ENCODE peak calls at places on chromosomes 4 and X, in four cellular contexts. X is breast epithelium, A is adrenal gland, B is IMR-90. C is an unnamed sample.
A peak's percentile ranks its signal among the peaks of the same experiment; 100 is the strongest.

GRCh38 chrX:78650906-78651437 is 8.2 kb downstream of the RTL3 start:
- DNase-seq in B (peak; percentile 73), A (no peak), X (no peak), C (no peak)

GRCh38 chr4:187618701-187619278 is 376.8 kb upstream of the ZFP42 start:
- DNase-seq in X (no peak), B (peak; percentile 86), A (no peak), C (no peak)

GRCh38 chr4:15262396-15262795 is 165.4 kb upstream of the C1QTNF7 start:
- DNase-seq in B (no peak), A (no peak), X (no peak), C (no peak)

GRCh38 chrX:30504309-30504708 is 73.3 kb downstream of the TASL start:
- DNase-seq in X (no peak), A (no peak), B (peak; percentile 41), C (no peak)

GRCh38 chrX:151363316-151363715 is 33.7 kb upstream of the VMA21 start:
- DNase-seq in B (no peak), A (no peak), X (no peak), C (no peak)

GRCh38 chr4:8765084-8765483 is 106.6 kb downstream of the HMX1 start:
- DNase-seq in X (no peak), B (no peak), A (no peak), C (no peak)

GRCh38 chr4:99301376-99302164 is 10.8 kb upstream of the ADH1A start:
- DNase-seq in X (no peak), A (no peak), B (peak; percentile 32), C (no peak)

GRCh38 chr4:102527695-102528094 is 26.5 kb downstream of the NFKB1 start:
- DNase-seq in B (no peak), X (no peak), A (no peak), C (no peak)

GRCh38 chr4:128855656-128856055 is 46.2 kb downstream of the JADE1 start:
- DNase-seq in X (no peak), B (no peak), A (no peak), C (no peak)

GRCh38 chr4:40630335-40631021 is 814 bp upstream of the RBM47 start:
- DNase-seq in X (peak; percentile 58), B (no peak), A (peak; percentile 72), C (no peak)

GRCh38 chr4:109075617-109076016 is 226.8 kb downstream of the COL25A1 start:
- DNase-seq in A (no peak), X (no peak), B (no peak), C (no peak)

GRCh38 chrX:106999002-106999975 is 723 bp downstream of the MORC4 start:
- DNase-seq in X (peak; percentile 28), A (peak; percentile 60), B (peak; percentile 49), C (no peak)

GRCh38 chrX:12721042-12721441 is 70.2 kb upstream of the PRPS2 start:
- DNase-seq in B (no peak), X (no peak), A (no peak), C (no peak)

GRCh38 chr4:12179264-12179616 is 750.5 kb upstream of the HS3ST1 start:
- DNase-seq in A (no peak), X (no peak), B (no peak), C (no peak)
- H3K4me3 ChIP-seq in A (no peak overlapping the region), X (no peak overlapping the region), B (no peak overlapping the region), C (no peak overlapping the region)

GRCh38 chrX:153637121-153638040 is 9.6 kb upstream of the DUSP9 start:
- DNase-seq in B (no peak), X (no peak), A (no peak), C (no peak)

GRCh38 chrX:153634832-153635231 is 12.2 kb upstream of the DUSP9 start:
- DNase-seq in B (no peak), X (no peak), A (no peak), C (no peak)

GRCh38 chrX:153635388-153635787 is 11.6 kb upstream of the DUSP9 start:
- DNase-seq in A (no peak), B (no peak), X (no peak), C (no peak)

GRCh38 chrX:153636716-153637115 is 10.3 kb upstream of the DUSP9 start:
- DNase-seq in B (no peak), A (no peak), X (no peak), C (no peak)

GRCh38 chrX:153635788-153636668 is 11.0 kb upstream of the DUSP9 start:
- DNase-seq in X (no peak), A (no peak), B (no peak), C (no peak)
- TF ChIP-seq CTCF in X (no peak), A (no peak), B (peak; percentile 32), C (no peak)

GRCh38 chr4:10018818-10019438 is 2.4 kb downstream of the SLC2A9 start:
- DNase-seq in X (peak; percentile 95), B (peak; percentile 93), A (peak; percentile 99), C (no peak)
- TF ChIP-seq POLR2A in X (no peak), B (peak; percentile 24), A (peak; percentile 73), C (no peak)

GRCh38 chrX:45697591-45697990 is 496.9 kb upstream of the DIPK2B start:
- DNase-seq in B (peak; percentile 90), A (no peak), X (no peak), C (no peak)
- H3K4me3 ChIP-seq in B (no peak overlapping the region), A (no peak overlapping the region), X (no peak overlapping the region), C (no peak overlapping the region)

GRCh38 chr4:4327652-4328121 is 37.6 kb downstream of the ZBTB49 start:
- DNase-seq in A (peak; percentile 33), B (no peak), X (no peak), C (no peak)
- TF ChIP-seq CTCF in A (peak; percentile 6), B (peak; percentile 31), X (no peak), C (no peak)

DNA sequence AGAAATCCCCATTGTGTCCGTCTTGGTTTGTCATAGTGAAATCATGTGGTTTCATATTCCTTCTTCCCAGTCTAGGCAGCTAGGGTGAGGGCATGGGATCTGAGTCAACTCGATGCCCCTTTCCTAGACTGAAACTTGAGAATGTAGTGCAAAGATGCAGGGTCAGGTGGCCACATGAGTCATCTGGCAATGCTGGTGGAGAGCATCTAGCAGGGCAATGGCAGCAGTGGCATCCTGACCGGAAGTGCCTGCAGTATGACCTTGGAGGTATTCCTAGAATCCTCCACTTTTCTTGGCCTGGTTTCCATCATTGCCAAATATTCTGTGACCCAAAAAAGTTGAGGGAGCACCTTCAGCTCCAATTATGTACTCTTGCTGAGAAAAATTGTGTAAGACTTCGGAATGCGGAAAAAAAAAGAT is 39.1 kb upstream of the TMEM184C start:
- DNase-seq in A (peak; percentile 33), X (no peak), B (peak; percentile 99), C (no peak)
- TF ChIP-seq POLR2A in A (no peak), X (no peak), B (no peak), C (no peak)

DNA sequence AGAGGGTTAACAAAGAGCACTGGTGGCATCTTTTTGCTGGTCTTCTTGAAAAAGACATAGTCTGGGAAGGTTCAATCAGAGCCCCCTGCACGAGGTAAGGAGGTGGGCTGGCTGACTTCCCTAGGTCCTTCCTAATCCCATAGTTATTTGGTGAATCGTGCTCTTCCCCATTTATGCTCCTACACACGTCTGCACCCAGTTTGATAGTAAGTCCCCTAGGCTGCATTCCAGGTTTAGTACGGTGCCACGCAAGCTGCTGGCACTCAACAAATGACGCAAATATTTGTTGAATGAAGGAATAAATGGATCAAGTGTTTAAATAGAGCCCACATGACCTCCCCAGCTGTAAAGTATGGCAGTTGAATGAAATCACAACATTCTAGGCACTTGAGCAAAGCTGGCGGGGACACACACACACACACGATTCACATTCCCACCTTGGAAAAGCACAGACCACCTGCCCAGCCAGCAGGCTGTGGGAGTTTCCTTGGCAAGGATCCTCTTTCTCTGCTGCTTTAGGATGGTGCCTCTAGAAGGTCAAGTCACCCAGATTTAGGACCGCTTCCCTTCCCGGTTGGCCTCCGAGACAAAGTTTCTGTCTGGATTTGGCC is 855 bp downstream of the FAM184B start:
- DNase-seq in A (no peak), X (no peak), B (peak; percentile 47), C (no peak)
- H3K4me3 ChIP-seq in A (no peak overlapping the region), X (peak overlapping the region; percentile 52), B (peak overlapping the region; percentile 18), C (peak overlapping the region; percentile 35)